ENCODE peak calls at places on chromosomes 6 and 20, in four cellular contexts. I, O, W and H are unnamed samples. For H3K9me3, the result is how much of the 10 kb centered on the place peaks cover.

GRCh38 chr6:37756141-37756540 is 58.5 kb upstream of the MDGA1 start:
- DNase-seq in I (no peak), O (no peak), W (no peak), H (no peak)

GRCh38 chr6:7214400-7214940 is 98.5 kb downstream of the SSR1 start:
- DNase-seq in I (no peak), O (no peak), W (no peak), H (no peak)

GRCh38 chr6:68975064-68975463 is 340.0 kb downstream of the ADGRB3 start:
- DNase-seq in I (no peak), O (no peak), W (no peak), H (no peak)

GRCh38 chr6:79646006-79646405 is 14.9 kb downstream of the SH3BGRL2 start:
- DNase-seq in I (no peak), O (no peak), W (no peak), H (no peak)

GRCh38 chr6:74368746-74369145 is 672.7 kb downstream of the CD109 start:
- DNase-seq in I (no peak), O (no peak), W (no peak), H (no peak)

GRCh38 chr20:63321148-63321831 is 28.3 kb downstream of the COL20A1 start:
- DNase-seq in I (peak), O (no peak), W (no peak), H (no peak)

GRCh38 chr20:4717816-4718215 is 3.9 kb upstream of the PRND start:
- DNase-seq in I (no peak), O (no peak), W (no peak), H (no peak)

GRCh38 chr20:21529863-21530262 is 16.0 kb upstream of the NKX2-2 start:
- DNase-seq in I (no peak), O (no peak), W (no peak), H (no peak)

DNA sequence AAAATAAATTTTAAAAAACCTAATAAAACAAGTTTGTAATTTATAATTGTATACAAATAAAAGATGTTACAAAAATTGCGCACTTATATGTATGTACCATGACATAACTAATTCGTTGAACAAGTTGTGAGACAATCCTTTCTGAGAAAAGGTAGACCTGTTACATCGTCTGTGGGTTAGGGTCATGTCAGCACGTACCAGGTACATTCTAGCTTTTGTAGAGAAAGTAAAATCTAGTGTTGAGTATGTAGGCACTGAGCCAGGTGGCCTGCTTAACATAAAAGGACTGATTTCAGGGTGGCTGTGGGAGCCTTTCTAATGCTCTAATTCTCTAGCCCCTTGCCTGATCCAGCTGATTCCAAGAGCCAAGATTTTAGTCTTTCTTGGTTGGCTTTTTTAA is 10.4 kb downstream of the RPL7L1 start:
- DNase-seq in I (no peak), O (no peak), W (no peak), H (no peak)
- H3K27ac ChIP-seq in I (peak), O (peak), W (peak), H (peak)

DNA sequence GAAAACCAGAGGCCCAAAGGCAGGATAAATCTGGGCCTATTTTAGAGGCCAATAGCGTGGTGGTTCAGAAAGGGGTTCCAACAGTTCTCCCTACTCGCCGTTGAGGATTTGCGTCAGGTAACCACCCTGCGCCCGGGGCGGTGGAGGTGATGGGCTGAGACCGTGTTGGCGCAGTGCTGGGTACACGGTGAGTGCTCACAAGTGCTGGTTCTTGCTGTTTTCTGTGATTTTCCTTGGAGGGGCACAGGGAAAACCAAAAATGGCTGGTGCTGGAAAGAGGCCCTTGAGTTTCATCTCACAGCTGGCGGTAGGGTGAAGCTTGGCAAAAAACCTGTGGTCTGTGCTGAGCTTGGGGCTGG is 35.1 kb upstream of the SCRT2 start:
- DNase-seq in I (peak), O (no peak), W (no peak), H (no peak)
- H3K9me3 ChIP-seq in I (under half), O (under half), W (under half), H (under half)

GRCh38 chr6:169564453-169565240 is 137.2 kb downstream of the WDR27 start:
- DNase-seq in I (no peak), O (no peak), W (no peak), H (no peak)
- TF ChIP-seq CTCF in I (no peak), O (no peak), W (no peak), H (no peak)

DNA sequence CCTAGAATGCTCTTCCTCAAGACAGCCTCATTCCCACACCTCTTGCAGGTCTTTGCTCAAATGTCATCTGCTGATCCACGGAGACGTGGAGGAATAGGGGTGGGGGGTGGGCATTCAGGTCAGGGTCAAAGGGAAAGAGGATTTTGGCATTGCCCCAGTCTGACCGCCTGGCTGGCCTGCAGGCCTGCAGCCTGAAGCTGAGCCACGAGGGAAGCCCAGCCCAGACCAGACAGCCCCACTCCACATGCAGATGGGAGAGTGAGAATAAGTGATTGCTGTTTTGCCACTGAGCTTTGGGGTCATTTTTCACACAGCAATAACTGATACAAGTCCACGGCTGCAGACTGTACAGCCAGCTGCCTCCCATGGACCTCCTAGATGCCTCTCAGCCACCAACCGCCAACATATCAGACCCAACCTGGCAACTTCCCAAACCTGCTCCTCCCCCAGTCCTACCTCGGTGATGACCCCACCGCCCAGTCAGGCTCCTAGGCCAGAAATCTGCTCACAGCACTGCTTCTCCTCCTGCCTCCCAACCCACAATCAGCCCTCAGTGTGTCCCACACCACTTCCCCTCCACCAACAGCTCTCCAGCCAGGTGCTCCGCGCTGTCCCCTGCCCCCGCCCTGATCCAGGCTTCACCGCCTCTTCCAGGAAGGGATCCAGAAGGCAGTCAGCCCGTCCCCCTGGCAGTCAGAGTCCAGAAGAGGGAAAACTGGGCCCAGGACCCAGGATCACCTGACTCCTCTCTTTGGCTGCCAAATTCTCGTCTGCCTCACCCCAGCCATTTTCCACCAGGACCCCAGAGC is 14.0 kb downstream of the KIAA1755 start:
- DNase-seq in I (peak), O (no peak), W (no peak), H (no peak)
- H3K27ac ChIP-seq in I (no peak), O (peak), W (no peak), H (no peak)

GRCh38 chr6:62808575-62809293 is 402.5 kb upstream of the FKBP1C start:
- DNase-seq in I (no peak), O (no peak), W (no peak), H (no peak)
- H3K9me3 ChIP-seq in I (under half), O (under half), W (under half), H (under half)

GRCh38 chr6:41092421-41093140 is 19.8 kb downstream of the NFYA start:
- DNase-seq in I (no peak), O (no peak), W (no peak), H (no peak)
- TF ChIP-seq CTCF in I (no peak), O (no peak), W (no peak), H (peak)

GRCh38 chr6:47072667-47073066 is 30.5 kb upstream of the ADGRF1 start:
- DNase-seq in I (no peak), O (no peak), W (no peak), H (no peak)
- H3K27ac ChIP-seq in I (peak), O (no peak), W (no peak), H (no peak)

DNA sequence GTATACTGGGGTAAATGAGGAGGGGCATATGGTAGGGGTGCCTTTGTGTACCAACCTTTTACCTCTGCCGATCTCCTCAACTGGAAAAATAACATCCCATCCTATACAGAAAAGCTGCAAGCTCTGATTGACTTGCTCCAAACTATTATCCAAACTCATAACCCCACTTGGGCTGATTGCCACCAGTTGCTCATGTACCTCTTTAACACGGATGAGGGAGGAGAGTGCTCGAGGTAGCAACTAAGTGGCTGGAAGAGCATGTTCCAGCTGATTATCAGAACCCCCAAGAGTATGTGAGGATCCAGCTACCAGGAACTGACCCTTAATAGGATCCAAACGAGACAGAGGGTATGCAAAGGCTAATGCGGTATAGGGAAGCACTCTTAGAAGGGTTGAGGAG is 299.6 kb downstream of the RNGTT start:
- DNase-seq in I (no peak), O (no peak), W (no peak), H (no peak)
- H3K9me3 ChIP-seq in I (under half), O (half or more), W (under half), H (under half)

GRCh38 chr6:83615025-83615999 is 93.6 kb downstream of the SNAP91 start:
- DNase-seq in I (no peak), O (no peak), W (no peak), H (no peak)
- TF ChIP-seq CTCF in I (peak), O (no peak), W (peak), H (peak)